ENCODE peak calls at places on chromosomes 13 and 19, in nine cellular contexts. One of them, this sample, is unnamed.

GRCh38 chr19:40519352-40520322 is 52.8 kb downstream of the SPTBN4 start:
- DNase-seq in left lung: no peak
- DNase-seq in OCI-LY7: no peak
- DNase-seq in CD8-positive, alpha-beta T cell: no peak
- DNase-seq in A549: peak
- DNase-seq in endothelial cell of umbilical vein: no peak
- DNase-seq in heart left ventricle: no peak
- DNase-seq in cardiac muscle cell: no peak
- DNase-seq in psoas muscle: peak
- DNase-seq in this sample: no peak

GRCh38 chr19:40241809-40242384 is 15.4 kb upstream of the CCNP start:
- DNase-seq in OCI-LY7: no peak
- DNase-seq in psoas muscle: peak
- DNase-seq in A549: no peak
- DNase-seq in left lung: no peak
- DNase-seq in CD8-positive, alpha-beta T cell: no peak
- DNase-seq in cardiac muscle cell: no peak
- DNase-seq in endothelial cell of umbilical vein: peak
- DNase-seq in heart left ventricle: peak
- DNase-seq in this sample: peak

GRCh38 chr13:114068723-114069322 is 63.6 kb downstream of the RASA3 start:
- DNase-seq in psoas muscle: peak
- DNase-seq in OCI-LY7: no peak
- DNase-seq in heart left ventricle: no peak
- DNase-seq in CD8-positive, alpha-beta T cell: no peak
- DNase-seq in left lung: peak
- DNase-seq in cardiac muscle cell: peak
- DNase-seq in A549: peak
- DNase-seq in endothelial cell of umbilical vein: peak
- DNase-seq in this sample: peak

GRCh38 chr19:51407631-51408131 is 9.8 kb downstream of the SIGLEC10 start:
- DNase-seq in psoas muscle: no peak
- DNase-seq in endothelial cell of umbilical vein: peak
- DNase-seq in A549: peak
- DNase-seq in heart left ventricle: no peak
- DNase-seq in cardiac muscle cell: peak
- DNase-seq in left lung: no peak
- DNase-seq in CD8-positive, alpha-beta T cell: peak
- DNase-seq in OCI-LY7: peak
- DNase-seq in this sample: no peak

GRCh38 chr13:85659493-85659892 is 139.7 kb downstream of the SLITRK6 start:
- DNase-seq in heart left ventricle: no peak
- DNase-seq in endothelial cell of umbilical vein: no peak
- DNase-seq in left lung: no peak
- DNase-seq in A549: no peak
- DNase-seq in OCI-LY7: no peak
- DNase-seq in psoas muscle: no peak
- DNase-seq in cardiac muscle cell: no peak
- DNase-seq in CD8-positive, alpha-beta T cell: no peak
- DNase-seq in this sample: no peak

GRCh38 chr13:98761126-98761978 is 8.9 kb upstream of the SLC15A1 start:
- DNase-seq in psoas muscle: no peak
- DNase-seq in A549: no peak
- DNase-seq in CD8-positive, alpha-beta T cell: no peak
- DNase-seq in OCI-LY7: no peak
- DNase-seq in heart left ventricle: no peak
- DNase-seq in left lung: no peak
- DNase-seq in cardiac muscle cell: no peak
- DNase-seq in endothelial cell of umbilical vein: no peak
- DNase-seq in this sample: no peak

GRCh38 chr19:39024875-39025641 is 7.3 kb downstream of the FBXO27 start:
- DNase-seq in endothelial cell of umbilical vein: no peak
- DNase-seq in heart left ventricle: no peak
- DNase-seq in left lung: no peak
- DNase-seq in psoas muscle: no peak
- DNase-seq in A549: no peak
- DNase-seq in cardiac muscle cell: no peak
- DNase-seq in CD8-positive, alpha-beta T cell: no peak
- DNase-seq in OCI-LY7: no peak
- DNase-seq in this sample: no peak

GRCh38 chr13:96821381-96821780 is 172.9 kb downstream of the OXGR1 start:
- DNase-seq in endothelial cell of umbilical vein: no peak
- DNase-seq in OCI-LY7: no peak
- DNase-seq in psoas muscle: no peak
- DNase-seq in A549: no peak
- DNase-seq in CD8-positive, alpha-beta T cell: no peak
- DNase-seq in cardiac muscle cell: no peak
- DNase-seq in left lung: no peak
- DNase-seq in heart left ventricle: no peak
- DNase-seq in this sample: no peak

GRCh38 chr19:30222428-30222873 is 149.7 kb upstream of the ZNF536 start:
- DNase-seq in CD8-positive, alpha-beta T cell: no peak
- DNase-seq in left lung: no peak
- DNase-seq in OCI-LY7: no peak
- DNase-seq in psoas muscle: no peak
- DNase-seq in endothelial cell of umbilical vein: no peak
- DNase-seq in heart left ventricle: no peak
- DNase-seq in cardiac muscle cell: peak
- DNase-seq in A549: no peak
- DNase-seq in this sample: no peak

GRCh38 chr19:20359933-20360720 is 193.1 kb downstream of the ZNF486 start:
- DNase-seq in OCI-LY7: peak
- DNase-seq in left lung: no peak
- DNase-seq in psoas muscle: no peak
- DNase-seq in endothelial cell of umbilical vein: no peak
- DNase-seq in A549: no peak
- DNase-seq in heart left ventricle: no peak
- DNase-seq in cardiac muscle cell: peak
- DNase-seq in CD8-positive, alpha-beta T cell: no peak
- DNase-seq in this sample: peak

GRCh38 chr19:35641515-35642151 is at the start of gene ETV2:
- DNase-seq in A549: no peak
- DNase-seq in OCI-LY7: peak
- DNase-seq in psoas muscle: no peak
- DNase-seq in endothelial cell of umbilical vein: peak
- DNase-seq in CD8-positive, alpha-beta T cell: peak
- DNase-seq in cardiac muscle cell: peak
- DNase-seq in left lung: no peak
- DNase-seq in heart left ventricle: peak
- DNase-seq in this sample: no peak

GRCh38 chr19:39499932-39500331 is 1.2 kb downstream of the DLL3 start:
- DNase-seq in endothelial cell of umbilical vein: no peak
- DNase-seq in cardiac muscle cell: no peak
- DNase-seq in CD8-positive, alpha-beta T cell: no peak
- DNase-seq in A549: no peak
- DNase-seq in heart left ventricle: no peak
- DNase-seq in left lung: no peak
- DNase-seq in psoas muscle: no peak
- DNase-seq in OCI-LY7: no peak
- DNase-seq in this sample: no peak

GRCh38 chr13:113794086-113794485 is 35.1 kb downstream of the TMEM255B start:
- DNase-seq in cardiac muscle cell: no peak
- DNase-seq in psoas muscle: peak
- DNase-seq in CD8-positive, alpha-beta T cell: no peak
- DNase-seq in heart left ventricle: no peak
- DNase-seq in left lung: peak
- DNase-seq in A549: no peak
- DNase-seq in OCI-LY7: no peak
- DNase-seq in endothelial cell of umbilical vein: no peak
- DNase-seq in this sample: no peak

GRCh38 chr13:25922373-25922772 is 129.4 kb downstream of the SHISA2 start:
- DNase-seq in A549: no peak
- DNase-seq in CD8-positive, alpha-beta T cell: no peak
- DNase-seq in heart left ventricle: no peak
- DNase-seq in left lung: no peak
- DNase-seq in endothelial cell of umbilical vein: no peak
- DNase-seq in OCI-LY7: no peak
- DNase-seq in psoas muscle: no peak
- DNase-seq in cardiac muscle cell: peak
- DNase-seq in this sample: no peak

DNA sequence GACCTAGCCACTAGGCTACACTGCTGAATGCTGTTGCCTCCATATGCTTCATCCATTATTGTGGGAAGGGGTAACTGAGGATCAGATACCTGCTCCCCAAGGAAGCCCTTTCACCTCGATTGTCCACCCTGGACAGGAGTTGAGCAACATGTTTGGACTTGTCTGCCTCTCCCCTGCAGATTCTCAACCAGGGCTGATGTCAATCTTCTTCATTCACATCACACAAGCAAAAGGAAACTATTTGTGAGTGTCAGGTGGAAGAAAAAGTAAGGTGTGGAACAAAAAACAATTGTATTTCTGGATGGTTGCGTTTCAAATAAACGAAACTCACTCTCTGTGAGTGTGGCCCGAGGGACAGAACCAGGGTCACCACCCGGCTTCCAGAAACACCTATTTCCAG is 29.5 kb upstream of the MUC16 start:
- DNase-seq in CD8-positive, alpha-beta T cell: no peak
- DNase-seq in endothelial cell of umbilical vein: no peak
- DNase-seq in psoas muscle: no peak
- DNase-seq in cardiac muscle cell: no peak
- DNase-seq in OCI-LY7: no peak
- DNase-seq in A549: no peak
- DNase-seq in heart left ventricle: no peak
- DNase-seq in left lung: no peak
- DNase-seq in this sample: no peak
- H3K27ac ChIP-seq in CD8-positive, alpha-beta T cell: no peak
- H3K27ac ChIP-seq in endothelial cell of umbilical vein: no peak
- H3K27ac ChIP-seq in psoas muscle: no peak
- H3K27ac ChIP-seq in cardiac muscle cell: no peak
- H3K27ac ChIP-seq in OCI-LY7: no peak
- H3K27ac ChIP-seq in A549: peak
- H3K27ac ChIP-seq in heart left ventricle: no peak
- H3K27ac ChIP-seq in left lung: no peak
- H3K27ac ChIP-seq in this sample: no peak

GRCh38 chr19:33234736-33235135 is 9.1 kb upstream of the SLC7A10 start:
- DNase-seq in cardiac muscle cell: no peak
- DNase-seq in OCI-LY7: no peak
- DNase-seq in left lung: no peak
- DNase-seq in heart left ventricle: no peak
- DNase-seq in A549: no peak
- DNase-seq in CD8-positive, alpha-beta T cell: no peak
- DNase-seq in endothelial cell of umbilical vein: no peak
- DNase-seq in psoas muscle: peak
- DNase-seq in this sample: no peak

GRCh38 chr19:33234092-33234491 is 8.4 kb upstream of the SLC7A10 start:
- DNase-seq in endothelial cell of umbilical vein: no peak
- DNase-seq in A549: no peak
- DNase-seq in OCI-LY7: no peak
- DNase-seq in CD8-positive, alpha-beta T cell: no peak
- DNase-seq in psoas muscle: peak
- DNase-seq in cardiac muscle cell: no peak
- DNase-seq in left lung: no peak
- DNase-seq in heart left ventricle: no peak
- DNase-seq in this sample: no peak

GRCh38 chr19:33236696-33237390 is 11.2 kb upstream of the SLC7A10 start:
- DNase-seq in left lung: no peak
- DNase-seq in OCI-LY7: no peak
- DNase-seq in cardiac muscle cell: no peak
- DNase-seq in CD8-positive, alpha-beta T cell: no peak
- DNase-seq in endothelial cell of umbilical vein: no peak
- DNase-seq in psoas muscle: peak
- DNase-seq in A549: no peak
- DNase-seq in heart left ventricle: peak
- DNase-seq in this sample: no peak

GRCh38 chr19:33235269-33235995 is 9.8 kb upstream of the SLC7A10 start:
- DNase-seq in left lung: peak
- DNase-seq in endothelial cell of umbilical vein: peak
- DNase-seq in OCI-LY7: peak
- DNase-seq in cardiac muscle cell: peak
- DNase-seq in A549: peak
- DNase-seq in psoas muscle: peak
- DNase-seq in heart left ventricle: peak
- DNase-seq in CD8-positive, alpha-beta T cell: peak
- DNase-seq in this sample: peak

GRCh38 chr19:33235996-33236350 is 10.3 kb upstream of the SLC7A10 start:
- DNase-seq in cardiac muscle cell: no peak
- DNase-seq in A549: no peak
- DNase-seq in CD8-positive, alpha-beta T cell: no peak
- DNase-seq in left lung: no peak
- DNase-seq in heart left ventricle: peak
- DNase-seq in OCI-LY7: no peak
- DNase-seq in psoas muscle: peak
- DNase-seq in endothelial cell of umbilical vein: no peak
- DNase-seq in this sample: no peak
- H3K4me3 ChIP-seq in cardiac muscle cell: no peak
- H3K4me3 ChIP-seq in A549: no peak
- H3K4me3 ChIP-seq in CD8-positive, alpha-beta T cell: no peak
- H3K4me3 ChIP-seq in left lung: no peak
- H3K4me3 ChIP-seq in heart left ventricle: no peak
- H3K4me3 ChIP-seq in OCI-LY7: no peak
- H3K4me3 ChIP-seq in psoas muscle: no peak
- H3K4me3 ChIP-seq in endothelial cell of umbilical vein: no peak
- H3K4me3 ChIP-seq in this sample: no peak

DNA sequence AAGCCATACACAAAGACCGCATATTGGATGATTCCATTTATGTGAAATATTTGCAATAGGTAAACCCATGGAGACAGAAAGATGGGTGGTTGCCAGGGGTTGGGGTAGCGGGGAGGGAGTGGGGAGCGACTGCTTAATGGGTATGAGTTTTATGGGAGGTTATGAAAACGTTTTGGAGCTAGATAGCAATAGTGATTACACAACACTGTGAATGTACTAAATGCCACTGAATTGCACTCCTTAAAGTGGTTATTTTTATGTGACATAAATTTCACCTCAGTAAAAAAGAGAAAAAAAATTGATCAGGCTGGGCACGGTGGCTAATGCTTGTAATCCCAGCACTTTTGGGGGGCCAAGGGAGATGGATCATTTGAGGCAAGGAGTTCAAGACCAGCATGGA is 36.6 kb downstream of the GRIK5 start:
- DNase-seq in heart left ventricle: no peak
- DNase-seq in OCI-LY7: no peak
- DNase-seq in left lung: no peak
- DNase-seq in cardiac muscle cell: no peak
- DNase-seq in CD8-positive, alpha-beta T cell: no peak
- DNase-seq in A549: no peak
- DNase-seq in psoas muscle: no peak
- DNase-seq in endothelial cell of umbilical vein: no peak
- DNase-seq in this sample: no peak
- TF ChIP-seq CTCF in heart left ventricle: no peak
- TF ChIP-seq CTCF in OCI-LY7: no peak
- TF ChIP-seq CTCF in left lung: no peak
- TF ChIP-seq CTCF in cardiac muscle cell: no peak
- TF ChIP-seq CTCF in CD8-positive, alpha-beta T cell: no peak
- TF ChIP-seq CTCF in A549: no peak
- TF ChIP-seq CTCF in psoas muscle: no peak
- TF ChIP-seq CTCF in endothelial cell of umbilical vein: no peak
- TF ChIP-seq CTCF in this sample: no peak

GRCh38 chr13:23754506-23754905 is 134.7 kb downstream of the MIPEP start:
- DNase-seq in A549: no peak
- DNase-seq in endothelial cell of umbilical vein: no peak
- DNase-seq in CD8-positive, alpha-beta T cell: no peak
- DNase-seq in OCI-LY7: no peak
- DNase-seq in psoas muscle: no peak
- DNase-seq in cardiac muscle cell: no peak
- DNase-seq in heart left ventricle: no peak
- DNase-seq in left lung: no peak
- DNase-seq in this sample: no peak
- H3K27ac ChIP-seq in A549: peak
- H3K27ac ChIP-seq in endothelial cell of umbilical vein: no peak
- H3K27ac ChIP-seq in CD8-positive, alpha-beta T cell: no peak
- H3K27ac ChIP-seq in OCI-LY7: no peak
- H3K27ac ChIP-seq in psoas muscle: no peak
- H3K27ac ChIP-seq in cardiac muscle cell: no peak
- H3K27ac ChIP-seq in heart left ventricle: no peak
- H3K27ac ChIP-seq in left lung: peak
- H3K27ac ChIP-seq in this sample: no peak

This sample was measured in dorsolateral prefrontal cortex.